ENCODE peak calls at places on chromosomes 6 and 20, in six cellular contexts. One of them, this sample, is unnamed.

GRCh38 chr6:30572078-30572605 is 900 bp downstream of the ABCF1 start:
- DNase-seq in posterior cingulate gyrus: no peak
- DNase-seq in cardiac muscle cell: no peak
- DNase-seq in lung: no peak
- DNase-seq in T1000: no peak
- DNase-seq in T-helper 9 cell: no peak
- DNase-seq in this sample: no peak

GRCh38 chr6:16828058-16828457 is 66.8 kb upstream of the ATXN1 start:
- DNase-seq in posterior cingulate gyrus: no peak
- DNase-seq in cardiac muscle cell: no peak
- DNase-seq in lung: no peak
- DNase-seq in T1000: no peak
- DNase-seq in T-helper 9 cell: no peak
- DNase-seq in this sample: no peak

GRCh38 chr20:51631011-51631950 is 88.8 kb upstream of the NFATC2 start:
- DNase-seq in posterior cingulate gyrus: peak
- DNase-seq in cardiac muscle cell: no peak
- DNase-seq in lung: peak
- DNase-seq in T1000: peak
- DNase-seq in T-helper 9 cell: no peak
- DNase-seq in this sample: no peak

GRCh38 chr6:84150680-84151079 is 76.8 kb downstream of the CEP162 start:
- DNase-seq in posterior cingulate gyrus: no peak
- DNase-seq in cardiac muscle cell: no peak
- DNase-seq in lung: no peak
- DNase-seq in T1000: no peak
- DNase-seq in T-helper 9 cell: no peak
- DNase-seq in this sample: no peak

GRCh38 chr6:46324706-46325105 is 153.9 kb upstream of the ENPP5 start:
- DNase-seq in posterior cingulate gyrus: no peak
- DNase-seq in cardiac muscle cell: no peak
- DNase-seq in lung: no peak
- DNase-seq in T1000: no peak
- DNase-seq in T-helper 9 cell: no peak
- DNase-seq in this sample: no peak

GRCh38 chr6:41288025-41288777 is 1.7 kb upstream of the TREM1 start:
- DNase-seq in posterior cingulate gyrus: no peak
- DNase-seq in cardiac muscle cell: peak
- DNase-seq in lung: no peak
- DNase-seq in T1000: no peak
- DNase-seq in T-helper 9 cell: no peak
- DNase-seq in this sample: no peak

GRCh38 chr6:134517145-134517658 is 199.3 kb upstream of the SGK1 start:
- DNase-seq in posterior cingulate gyrus: no peak
- DNase-seq in cardiac muscle cell: peak
- DNase-seq in lung: peak
- DNase-seq in T1000: peak
- DNase-seq in T-helper 9 cell: no peak
- DNase-seq in this sample: no peak

GRCh38 chr20:53655909-53656652 is 62.4 kb upstream of the ZNF217 start:
- DNase-seq in posterior cingulate gyrus: no peak
- DNase-seq in cardiac muscle cell: no peak
- DNase-seq in lung: no peak
- DNase-seq in T1000: no peak
- DNase-seq in T-helper 9 cell: no peak
- DNase-seq in this sample: no peak

GRCh38 chr6:41593451-41594238 is 44.6 kb upstream of the MDFI start:
- DNase-seq in posterior cingulate gyrus: peak
- DNase-seq in cardiac muscle cell: no peak
- DNase-seq in lung: no peak
- DNase-seq in T1000: no peak
- DNase-seq in T-helper 9 cell: no peak
- DNase-seq in this sample: no peak

GRCh38 chr6:39124114-39124513 is 9.1 kb upstream of the SAYSD1 start:
- DNase-seq in posterior cingulate gyrus: no peak
- DNase-seq in cardiac muscle cell: peak
- DNase-seq in lung: no peak
- DNase-seq in T1000: no peak
- DNase-seq in T-helper 9 cell: no peak
- DNase-seq in this sample: no peak

GRCh38 chr6:132498638-132499037 is 14.3 kb downstream of the STX7 start:
- DNase-seq in posterior cingulate gyrus: no peak
- DNase-seq in cardiac muscle cell: no peak
- DNase-seq in lung: no peak
- DNase-seq in T1000: no peak
- DNase-seq in T-helper 9 cell: no peak
- DNase-seq in this sample: no peak

GRCh38 chr6:9417400-9417799 is 982.1 kb upstream of the SLC35B3 start:
- DNase-seq in posterior cingulate gyrus: no peak
- DNase-seq in cardiac muscle cell: no peak
- DNase-seq in lung: no peak
- DNase-seq in T1000: no peak
- DNase-seq in T-helper 9 cell: no peak
- DNase-seq in this sample: no peak

GRCh38 chr6:41647061-41647511 is 8.8 kb downstream of the MDFI start:
- DNase-seq in posterior cingulate gyrus: peak
- DNase-seq in cardiac muscle cell: no peak
- DNase-seq in lung: no peak
- DNase-seq in T1000: no peak
- DNase-seq in T-helper 9 cell: no peak
- DNase-seq in this sample: no peak

GRCh38 chr6:170049641-170050491 is 241.0 kb downstream of the DLL1 start:
- DNase-seq in posterior cingulate gyrus: peak
- DNase-seq in cardiac muscle cell: no peak
- DNase-seq in lung: peak
- DNase-seq in T1000: no peak
- DNase-seq in T-helper 9 cell: no peak
- DNase-seq in this sample: no peak

GRCh38 chr20:62332989-62333819 is 30.4 kb downstream of the ADRM1 start:
- DNase-seq in posterior cingulate gyrus: no peak
- DNase-seq in cardiac muscle cell: no peak
- DNase-seq in lung: no peak
- DNase-seq in T1000: no peak
- DNase-seq in T-helper 9 cell: no peak
- DNase-seq in this sample: no peak

GRCh38 chr6:69878795-69879194 is 12.4 kb downstream of the COL19A1 start:
- DNase-seq in posterior cingulate gyrus: no peak
- DNase-seq in cardiac muscle cell: no peak
- DNase-seq in lung: no peak
- DNase-seq in T1000: no peak
- DNase-seq in T-helper 9 cell: no peak
- DNase-seq in this sample: no peak

GRCh38 chr6:142377112-142377848 is 75.5 kb downstream of the ADGRG6 start:
- DNase-seq in posterior cingulate gyrus: peak
- DNase-seq in cardiac muscle cell: peak
- DNase-seq in lung: no peak
- DNase-seq in T1000: no peak
- DNase-seq in T-helper 9 cell: no peak
- DNase-seq in this sample: no peak

GRCh38 chr6:132456700-132457143 is 55.4 kb upstream of the MOXD1 start:
- DNase-seq in posterior cingulate gyrus: peak
- DNase-seq in cardiac muscle cell: peak
- DNase-seq in lung: peak
- DNase-seq in T1000: no peak
- DNase-seq in T-helper 9 cell: no peak
- DNase-seq in this sample: no peak

GRCh38 chr6:100979269-100979668 is 98.1 kb upstream of the ASCC3 start:
- DNase-seq in posterior cingulate gyrus: no peak
- DNase-seq in cardiac muscle cell: no peak
- DNase-seq in lung: no peak
- DNase-seq in T1000: no peak
- DNase-seq in T-helper 9 cell: no peak
- DNase-seq in this sample: no peak

GRCh38 chr6:81753709-81754678 is 1.5 kb upstream of the TENT5A start:
- DNase-seq in posterior cingulate gyrus: peak
- DNase-seq in cardiac muscle cell: peak
- DNase-seq in lung: peak
- DNase-seq in T1000: peak
- DNase-seq in T-helper 9 cell: peak
- DNase-seq in this sample: peak

GRCh38 chr6:152459245-152459644 is 177.9 kb downstream of the SYNE1 start:
- DNase-seq in posterior cingulate gyrus: no peak
- DNase-seq in cardiac muscle cell: no peak
- DNase-seq in lung: no peak
- DNase-seq in T1000: no peak
- DNase-seq in T-helper 9 cell: no peak
- DNase-seq in this sample: no peak

GRCh38 chr6:46410330-46410953 is 80.8 kb downstream of the RCAN2 start:
- DNase-seq in posterior cingulate gyrus: no peak
- DNase-seq in cardiac muscle cell: peak
- DNase-seq in lung: no peak
- DNase-seq in T1000: no peak
- DNase-seq in T-helper 9 cell: no peak
- DNase-seq in this sample: no peak

GRCh38 chr6:106133040-106133439 is 46.9 kb downstream of the PRDM1 start:
- DNase-seq in posterior cingulate gyrus: no peak
- DNase-seq in cardiac muscle cell: no peak
- DNase-seq in lung: no peak
- DNase-seq in T1000: no peak
- DNase-seq in T-helper 9 cell: no peak
- DNase-seq in this sample: no peak

GRCh38 chr20:29079769-29080690 is 2177.4 kb upstream of the DEFB115 start:
- DNase-seq in posterior cingulate gyrus: peak
- DNase-seq in cardiac muscle cell: no peak
- DNase-seq in lung: no peak
- DNase-seq in T1000: no peak
- DNase-seq in T-helper 9 cell: no peak
- DNase-seq in this sample: no peak

GRCh38 chr6:4603291-4603690 is 172.9 kb upstream of the CDYL start:
- DNase-seq in posterior cingulate gyrus: no peak
- DNase-seq in cardiac muscle cell: no peak
- DNase-seq in lung: peak
- DNase-seq in T1000: peak
- DNase-seq in T-helper 9 cell: no peak
- DNase-seq in this sample: no peak

GRCh38 chr6:117908246-117909107 is 1.4 kb downstream of the SLC35F1 start:
- DNase-seq in posterior cingulate gyrus: peak
- DNase-seq in cardiac muscle cell: peak
- DNase-seq in lung: no peak
- DNase-seq in T1000: no peak
- DNase-seq in T-helper 9 cell: no peak
- DNase-seq in this sample: no peak

GRCh38 chr6:72132425-72132824 is 246.1 kb downstream of the RIMS1 start:
- DNase-seq in posterior cingulate gyrus: no peak
- DNase-seq in cardiac muscle cell: no peak
- DNase-seq in lung: no peak
- DNase-seq in T1000: no peak
- DNase-seq in T-helper 9 cell: no peak
- DNase-seq in this sample: no peak

GRCh38 chr6:162124710-162125435 is 602.7 kb downstream of the PRKN start:
- DNase-seq in posterior cingulate gyrus: no peak
- DNase-seq in cardiac muscle cell: no peak
- DNase-seq in lung: no peak
- DNase-seq in T1000: no peak
- DNase-seq in T-helper 9 cell: no peak
- DNase-seq in this sample: no peak

GRCh38 chr20:699811-700338 is 24.3 kb upstream of the SCRT2 start:
- DNase-seq in posterior cingulate gyrus: peak
- DNase-seq in cardiac muscle cell: peak
- DNase-seq in lung: no peak
- DNase-seq in T1000: no peak
- DNase-seq in T-helper 9 cell: no peak
- DNase-seq in this sample: no peak

GRCh38 chr20:10308652-10309051 is 90.0 kb downstream of the SNAP25 start:
- DNase-seq in posterior cingulate gyrus: no peak
- DNase-seq in cardiac muscle cell: no peak
- DNase-seq in lung: no peak
- DNase-seq in T1000: no peak
- DNase-seq in T-helper 9 cell: no peak
- DNase-seq in this sample: no peak

GRCh38 chr6:42099340-42100028 is 42.9 kb downstream of the C6orf132 start:
- DNase-seq in posterior cingulate gyrus: no peak
- DNase-seq in cardiac muscle cell: no peak
- DNase-seq in lung: peak
- DNase-seq in T1000: no peak
- DNase-seq in T-helper 9 cell: no peak
- DNase-seq in this sample: no peak

GRCh38 chr6:125584468-125584939 is 164.9 kb upstream of the HEY2 start:
- DNase-seq in posterior cingulate gyrus: peak
- DNase-seq in cardiac muscle cell: peak
- DNase-seq in lung: no peak
- DNase-seq in T1000: peak
- DNase-seq in T-helper 9 cell: no peak
- DNase-seq in this sample: no peak

GRCh38 chr20:33656010-33656782 is 5.9 kb upstream of the C20orf144 start:
- DNase-seq in posterior cingulate gyrus: peak
- DNase-seq in cardiac muscle cell: no peak
- DNase-seq in lung: no peak
- DNase-seq in T1000: no peak
- DNase-seq in T-helper 9 cell: no peak
- DNase-seq in this sample: no peak

GRCh38 chr6:117496383-117496990 is 14.0 kb downstream of the DCBLD1 start:
- DNase-seq in posterior cingulate gyrus: no peak
- DNase-seq in cardiac muscle cell: no peak
- DNase-seq in lung: no peak
- DNase-seq in T1000: no peak
- DNase-seq in T-helper 9 cell: no peak
- DNase-seq in this sample: no peak

GRCh38 chr6:47147836-47148344 is 105.8 kb upstream of the ADGRF1 start:
- DNase-seq in posterior cingulate gyrus: no peak
- DNase-seq in cardiac muscle cell: no peak
- DNase-seq in lung: no peak
- DNase-seq in T1000: no peak
- DNase-seq in T-helper 9 cell: no peak
- DNase-seq in this sample: no peak

GRCh38 chr6:111661541-111662041 is 55.9 kb upstream of the TRAF3IP2 start:
- DNase-seq in posterior cingulate gyrus: no peak
- DNase-seq in cardiac muscle cell: peak
- DNase-seq in lung: no peak
- DNase-seq in T1000: no peak
- DNase-seq in T-helper 9 cell: no peak
- DNase-seq in this sample: no peak